ENCODE peak calls at places on chromosomes 7 and 10, in four cellular contexts. C is K562, O is WTC11, V is GM12878. J is an unnamed sample.

GRCh38 chr10:101773923-101774588 is 1.9 kb downstream of the FGF8 start:
- DNase-seq in O (no peak), V (no peak), C (no peak), J (no peak)

GRCh38 chr7:111433426-111433825 is 128.9 kb downstream of the IMMP2L start:
- DNase-seq in O (no peak), C (no peak), V (no peak), J (no peak)

GRCh38 chr7:75879771-75880184 is 944 bp downstream of the RHBDD2 start:
- DNase-seq in V (no peak), O (no peak), C (peak; percentile 39), J (no peak)

GRCh38 chr7:120725376-120726039 is 132.4 kb downstream of the TSPAN12 start:
- DNase-seq in O (no peak), V (no peak), C (peak; percentile 58), J (peak; percentile 16)

GRCh38 chr10:58970160-58970915 is 206.1 kb upstream of the PHYHIPL start:
- DNase-seq in C (no peak), O (no peak), V (no peak), J (no peak)

GRCh38 chr7:146658604-146659003 is 542.0 kb downstream of the CNTNAP2 start:
- DNase-seq in O (no peak), C (no peak), V (no peak), J (no peak)

GRCh38 chr10:7260412-7260900 is 150.4 kb downstream of the SFMBT2 start:
- DNase-seq in V (peak; percentile 30), O (peak; percentile 27), C (peak; percentile 75), J (peak; percentile 45)

GRCh38 chr10:95445223-95445836 is 115.8 kb downstream of the SORBS1 start:
- DNase-seq in O (no peak), V (no peak), C (no peak), J (no peak)

GRCh38 chr7:55415173-55415778 is 50.1 kb downstream of the LANCL2 start:
- DNase-seq in C (peak; percentile 79), O (peak; percentile 82), V (peak; percentile 25), J (peak; percentile 62)

GRCh38 chr10:130371686-130372085 is 235.5 kb downstream of the GLRX3 start:
- DNase-seq in C (no peak), O (no peak), V (no peak), J (no peak)
- TF ChIP-seq TCF7 in C (no peak), O (no peak), V (no peak), J (no peak)

GRCh38 chr10:31829776-31830175 is 98.9 kb downstream of the ARHGAP12 start:
- DNase-seq in V (no peak), O (no peak), C (no peak), J (no peak)
- TF ChIP-seq TCF7 in V (no peak), O (no peak), C (no peak), J (no peak)

GRCh38 chr10:99435986-99436633 is 5.7 kb upstream of the GOT1 start:
- DNase-seq in C (peak; percentile 62), O (no peak), V (no peak), J (peak; percentile 48)
- TF ChIP-seq TCF7 in C (no peak), O (no peak), V (no peak), J (no peak)

DNA sequence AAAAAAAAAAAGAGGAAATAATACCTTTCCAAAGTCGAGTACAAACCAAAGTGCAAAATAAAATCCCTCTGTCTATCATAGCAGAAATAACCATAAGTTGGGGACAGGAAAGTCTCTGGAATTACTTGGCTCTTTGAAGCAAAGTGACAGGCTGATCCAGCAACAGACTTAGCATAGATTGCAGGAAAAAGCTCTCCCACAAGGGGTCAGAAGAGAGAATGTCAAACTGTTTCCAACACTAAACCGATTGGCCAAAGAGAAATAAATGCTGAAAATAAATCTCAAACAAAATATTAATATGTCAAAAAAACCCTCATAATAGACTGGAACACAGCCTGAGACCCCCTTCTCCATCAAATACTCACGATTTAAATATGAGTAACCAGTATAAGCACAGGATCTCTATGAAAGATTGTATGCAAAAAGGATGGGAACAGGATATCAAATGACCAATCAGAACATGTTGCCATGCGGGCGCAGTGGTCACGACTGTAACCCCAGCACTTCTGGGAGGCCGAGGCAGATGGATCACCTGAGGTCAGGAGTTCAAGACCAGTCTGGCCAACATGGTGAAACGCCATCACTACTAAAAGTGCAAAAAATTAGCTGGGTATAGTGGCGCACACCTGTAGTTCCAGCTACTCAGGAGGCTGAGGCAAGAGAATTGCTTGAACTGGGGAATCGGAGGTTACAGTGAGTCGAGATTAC is 1000.7 kb upstream of the LRRN3 start:
- DNase-seq in C (peak; percentile 14), O (no peak), V (no peak), J (peak; percentile 37)
- TF ChIP-seq TCF7 in C (no peak), O (no peak), V (no peak), J (no peak)

DNA sequence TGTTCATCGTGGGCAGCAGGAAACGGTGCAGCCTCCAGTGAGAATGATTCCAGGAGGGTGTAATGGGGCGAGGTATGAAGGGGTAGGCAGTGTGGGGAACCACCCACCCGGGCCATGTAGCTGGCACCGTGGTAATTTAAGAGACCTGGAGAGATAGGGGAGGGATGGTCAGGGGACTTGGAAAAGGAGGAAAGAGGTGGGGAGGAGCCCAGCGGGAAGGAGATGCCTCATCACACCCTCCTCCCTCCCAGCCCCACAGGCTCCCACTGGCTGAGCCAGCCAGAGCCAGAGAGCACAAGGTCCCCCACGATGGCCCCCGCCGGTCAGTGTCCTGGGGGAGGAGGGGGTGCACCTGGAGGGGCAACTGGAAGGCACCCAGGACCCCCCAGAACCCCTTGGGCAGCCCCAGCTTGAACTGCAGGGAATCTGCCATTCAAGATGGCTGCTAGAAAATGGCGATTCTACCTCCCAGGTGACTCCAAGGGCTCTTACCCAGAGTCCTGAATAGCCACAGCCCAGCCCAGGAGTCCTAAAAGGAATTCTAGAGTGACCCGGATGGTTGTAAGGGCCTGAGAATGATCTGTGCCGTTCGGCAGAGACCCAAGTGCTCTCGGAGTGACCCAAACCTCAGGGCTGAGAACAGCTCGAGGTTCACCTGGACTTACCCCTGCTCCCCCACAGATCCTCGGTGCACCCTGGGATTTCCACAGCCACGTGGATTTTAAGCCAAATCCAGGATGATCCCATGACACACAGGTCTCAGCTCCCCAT is 28.8 kb downstream of the CALML3 start:
- DNase-seq in V (no peak), O (peak; percentile 3), C (no peak), J (no peak)
- TF ChIP-seq TCF7 in V (no peak), O (no peak), C (no peak), J (no peak)

DNA sequence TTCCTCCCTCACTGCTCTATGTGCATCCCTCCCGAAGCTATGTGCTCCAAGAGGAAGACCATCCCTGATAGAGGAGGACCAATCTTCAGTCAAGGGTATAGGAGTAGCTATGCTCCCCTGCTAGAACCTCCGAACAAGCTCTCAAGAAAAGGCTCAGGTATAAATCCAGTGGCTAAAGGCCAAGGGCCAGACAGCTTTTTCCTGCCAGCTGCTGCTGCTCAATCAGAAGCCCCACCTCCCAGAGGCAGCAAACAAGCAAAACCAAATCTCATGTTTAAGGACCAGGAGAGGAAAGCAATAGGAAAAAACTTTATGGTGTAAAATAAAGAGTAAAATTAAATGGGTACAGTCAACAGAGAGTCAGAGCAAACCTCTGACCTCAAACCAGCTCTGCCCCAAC is 187.2 kb downstream of the FGFR2 start:
- DNase-seq in O (no peak), V (no peak), C (no peak), J (no peak)
- TF ChIP-seq TCF7 in O (no peak), V (no peak), C (no peak), J (no peak)

DNA sequence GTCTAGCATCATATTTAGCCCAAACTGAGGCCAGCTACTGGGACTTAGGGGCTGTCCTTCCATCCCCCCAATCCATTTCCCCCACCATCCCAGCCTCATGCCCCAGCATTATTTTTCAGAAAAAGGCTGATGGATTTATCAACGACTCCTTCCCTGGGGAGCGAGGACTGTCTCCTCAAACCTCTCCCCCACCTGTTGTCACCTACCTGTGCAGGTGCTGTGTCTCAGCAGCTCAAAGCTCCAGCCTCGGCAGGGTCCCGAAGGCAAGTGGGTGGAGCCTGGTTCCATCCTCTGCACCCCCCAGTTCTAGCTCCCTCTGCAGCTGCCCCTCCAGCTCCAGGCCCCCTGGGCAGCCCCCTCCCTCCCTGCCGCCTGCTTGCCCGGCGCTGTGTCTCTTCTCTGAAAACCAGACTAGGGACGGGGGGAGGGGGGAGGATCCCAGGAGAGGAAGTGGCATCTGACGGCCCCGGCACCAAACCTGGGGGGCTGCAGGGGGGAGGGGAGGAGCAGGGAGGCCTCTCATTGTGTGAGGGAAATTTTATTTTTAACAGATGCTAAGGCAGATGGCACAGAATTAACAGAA is 61.7 kb upstream of the PAX2 start:
- DNase-seq in O (peak; percentile 44), C (no peak), V (no peak), J (no peak)
- TF ChIP-seq TCF7 in O (no peak), C (no peak), V (no peak), J (no peak)

GRCh38 chr10:317219-317868 is 182.1 kb downstream of the ZMYND11 start:
- DNase-seq in O (no peak), C (no peak), V (peak; percentile 82), J (no peak)

GRCh38 chr10:316390-316789 is 181.1 kb downstream of the ZMYND11 start:
- DNase-seq in V (no peak), C (no peak), O (no peak), J (no peak)

GRCh38 chr10:311901-312665 is 176.8 kb downstream of the ZMYND11 start:
- DNase-seq in O (no peak), V (no peak), C (no peak), J (no peak)

GRCh38 chr10:314381-314780 is 179.1 kb downstream of the ZMYND11 start:
- DNase-seq in V (no peak), C (no peak), O (no peak), J (no peak)

DNA sequence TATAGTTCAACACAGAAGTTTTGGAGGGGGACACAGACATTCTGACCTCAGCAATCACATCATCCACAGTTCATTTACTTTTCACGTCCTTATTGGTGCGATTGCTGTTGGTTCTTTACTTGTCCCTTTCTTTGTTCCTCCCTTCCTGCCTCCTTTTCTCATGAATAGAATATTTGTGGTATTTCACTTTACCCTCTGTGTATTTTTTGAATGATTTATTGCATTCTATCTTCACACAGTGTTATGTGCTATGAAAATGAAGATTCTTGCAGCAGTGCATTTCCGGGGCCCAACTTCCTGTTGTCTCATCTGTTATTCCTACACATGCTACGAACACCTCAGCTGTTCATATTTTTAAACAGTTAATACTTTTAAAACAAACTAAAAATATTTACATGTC is 179.6 kb downstream of the ZMYND11 start:
- DNase-seq in V (no peak), C (no peak), O (no peak), J (no peak)
- TF ChIP-seq TCF7 in V (no peak), C (no peak), O (no peak), J (no peak)

J was measured in HepG2.